ENCODE peak calls at places on chromosomes 16 and 17, in seven cellular contexts. V is SK-N-SH, L is K562, U is HCT116, N is keratinocyte, R is MM.1S, J is neuronal stem cell. H is an unnamed sample.

GRCh38 chr17:69716571-69716970 is 302.1 kb downstream of the MAP2K6 start:
- DNase-seq in J (no peak), U (no peak), L (no peak), V (no peak), R (no peak), N (no peak), H (no peak)

GRCh38 chr16:69820926-69821541 is 58.9 kb downstream of the WWP2 start:
- DNase-seq in U (no peak), R (no peak), V (peak; percentile 73), N (no peak), L (no peak), J (no peak), H (no peak)

GRCh38 chr16:57446530-57447141 is 549 bp downstream of the CIAPIN1 start:
- DNase-seq in L (peak; percentile 33), U (no peak), J (no peak), V (peak; percentile 37), N (peak; percentile 30), R (peak; percentile 28), H (peak; percentile 46)

GRCh38 chr17:62059394-62059793 is 5.7 kb downstream of the MED13 start:
- DNase-seq in L (no peak), J (no peak), R (no peak), N (no peak), U (no peak), V (no peak), H (no peak)

GRCh38 chr16:2842340-2843000 is 12.4 kb downstream of the ZG16B start:
- DNase-seq in U (peak; percentile 98), V (peak; percentile 55), L (peak; percentile 84), N (no peak), J (no peak), R (no peak), H (no peak)

GRCh38 chr17:72665841-72666518 is 426.5 kb downstream of the SLC39A11 start:
- DNase-seq in U (no peak), J (no peak), V (no peak), L (no peak), R (no peak), N (no peak), H (no peak)

GRCh38 chr17:65576939-65577338 is 15.5 kb upstream of the AXIN2 start:
- DNase-seq in U (no peak), V (no peak), N (no peak), R (no peak), L (peak; percentile 38), J (no peak), H (no peak)

GRCh38 chr17:21036361-21036881 is 6.4 kb downstream of the USP22 start:
- DNase-seq in L (no peak), U (no peak), J (no peak), R (no peak), N (no peak), V (no peak), H (no peak)

GRCh38 chr16:49458221-49458620 is 84.6 kb downstream of the C16orf78 start:
- DNase-seq in J (no peak), L (no peak), N (no peak), V (no peak), R (no peak), U (no peak), H (no peak)

GRCh38 chr16:85173077-85173980 is 61.1 kb upstream of the CIBAR2 start:
- DNase-seq in U (peak; percentile 34), J (no peak), N (peak; percentile 75), R (no peak), V (peak; percentile 87), L (peak; percentile 76), H (no peak)

GRCh38 chr17:1965556-1966273 is 59.4 kb downstream of the RTN4RL1 start:
- DNase-seq in R (no peak), L (no peak), V (no peak), U (no peak), J (no peak), N (no peak), H (no peak)

GRCh38 chr17:63928172-63928666 is 3.9 kb downstream of the CD79B start:
- DNase-seq in V (peak; percentile 9), R (no peak), J (no peak), L (no peak), U (no peak), N (no peak), H (no peak)

GRCh38 chr17:78369791-78370381 is 8.6 kb upstream of the PGS1 start:
- DNase-seq in U (no peak), V (peak; percentile 88), R (no peak), N (no peak), L (no peak), J (no peak), H (no peak)
- H3K4me2 ChIP-seq in U (no peak overlapping the region), V (peak overlapping the region; percentile 12), R (no peak overlapping the region), N (no peak overlapping the region), L (no peak overlapping the region), J (no peak overlapping the region), H (no peak overlapping the region)

GRCh38 chr17:43410557-43411368 is 12.0 kb downstream of the ARL4D start:
- DNase-seq in V (no peak), U (no peak), N (no peak), L (no peak), R (no peak), J (no peak), H (no peak)

GRCh38 chr17:43406676-43407645 is 8.2 kb downstream of the ARL4D start:
- DNase-seq in J (no peak), V (no peak), R (no peak), N (no peak), L (no peak), U (no peak), H (no peak)

GRCh38 chr17:43409131-43409530 is 10.3 kb downstream of the ARL4D start:
- DNase-seq in N (no peak), J (no peak), U (no peak), V (no peak), R (no peak), L (no peak), H (no peak)

GRCh38 chr17:43411820-43412529 is 13.2 kb downstream of the ARL4D start:
- DNase-seq in N (no peak), V (no peak), U (no peak), L (no peak), R (no peak), J (no peak), H (no peak)

DNA sequence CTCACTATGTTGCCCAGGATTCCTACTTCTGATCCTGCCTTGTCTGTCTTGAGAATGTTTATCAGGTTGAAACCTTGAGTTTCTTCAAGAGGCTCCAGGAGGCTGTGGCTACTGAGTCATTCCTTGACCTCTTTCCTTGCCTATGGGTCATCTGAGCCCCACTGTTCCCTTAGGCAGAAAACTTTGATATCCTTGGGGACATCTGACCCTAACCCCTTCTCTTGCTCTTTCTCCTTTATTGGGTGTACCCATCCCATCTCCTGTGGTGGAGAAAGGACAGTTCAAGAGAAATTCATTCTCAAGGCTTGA is 12.5 kb downstream of the ARL4D start:
- DNase-seq in V (no peak), U (no peak), L (no peak), J (no peak), R (no peak), N (no peak), H (no peak)
- H3K27ac ChIP-seq in V (no peak overlapping the region), U (no peak overlapping the region), L (no peak overlapping the region), J (no peak overlapping the region), R (no peak overlapping the region), N (no peak overlapping the region), H (no peak overlapping the region)

GRCh38 chr16:53111078-53111776 is 56.4 kb downstream of the CHD9 start:
- DNase-seq in N (no peak), L (no peak), U (no peak), J (no peak), V (no peak), R (no peak), H (no peak)

GRCh38 chr16:53115773-53116172 is 61.0 kb downstream of the CHD9 start:
- DNase-seq in L (no peak), R (no peak), V (no peak), N (no peak), J (no peak), U (no peak), H (no peak)

GRCh38 chr16:53112015-53112414 is 57.2 kb downstream of the CHD9 start:
- DNase-seq in J (no peak), N (no peak), V (no peak), R (no peak), U (no peak), L (no peak), H (no peak)

GRCh38 chr16:53121043-53121442 is 66.3 kb downstream of the CHD9 start:
- DNase-seq in L (no peak), U (no peak), V (no peak), R (no peak), N (no peak), J (no peak), H (no peak)

DNA sequence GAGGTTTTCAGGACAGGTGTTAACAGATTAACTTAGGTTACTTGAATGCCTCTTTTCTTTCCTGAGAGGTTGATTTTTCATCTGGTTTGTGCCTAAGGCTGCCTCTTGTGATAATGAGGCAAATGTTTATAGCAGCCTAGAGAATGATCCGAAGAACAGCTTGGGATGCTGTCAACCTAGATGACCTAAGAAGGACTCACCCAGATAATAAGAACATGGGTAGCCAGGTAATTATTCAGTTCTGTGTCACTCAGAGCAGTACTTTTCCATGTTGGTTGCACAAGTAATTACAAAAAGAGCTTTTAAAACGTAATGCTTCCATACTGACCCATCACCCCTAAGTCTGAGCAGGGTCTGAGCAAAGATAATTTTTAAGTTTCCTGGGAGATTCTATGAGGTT is 60.3 kb downstream of the CHD9 start:
- DNase-seq in R (no peak), U (no peak), L (no peak), N (no peak), V (no peak), J (no peak), H (no peak)
- H2AFZ ChIP-seq in R (no peak overlapping the region), U (no peak overlapping the region), L (no peak overlapping the region), N (no peak overlapping the region), V (no peak overlapping the region), J (no peak overlapping the region), H (no peak overlapping the region)

GRCh38 chr16:74773431-74774222 is 993 bp downstream of the FA2H start:
- DNase-seq in L (no peak), U (no peak), R (no peak), V (no peak), N (no peak), J (no peak), H (no peak)
- H3K4me2 ChIP-seq in L (no peak overlapping the region), U (peak overlapping the region; percentile 82), R (peak overlapping the region; percentile 59), V (peak overlapping the region; percentile 68), N (peak overlapping the region; percentile 82), J (peak overlapping the region; percentile 77), H (peak overlapping the region; percentile 97)

DNA sequence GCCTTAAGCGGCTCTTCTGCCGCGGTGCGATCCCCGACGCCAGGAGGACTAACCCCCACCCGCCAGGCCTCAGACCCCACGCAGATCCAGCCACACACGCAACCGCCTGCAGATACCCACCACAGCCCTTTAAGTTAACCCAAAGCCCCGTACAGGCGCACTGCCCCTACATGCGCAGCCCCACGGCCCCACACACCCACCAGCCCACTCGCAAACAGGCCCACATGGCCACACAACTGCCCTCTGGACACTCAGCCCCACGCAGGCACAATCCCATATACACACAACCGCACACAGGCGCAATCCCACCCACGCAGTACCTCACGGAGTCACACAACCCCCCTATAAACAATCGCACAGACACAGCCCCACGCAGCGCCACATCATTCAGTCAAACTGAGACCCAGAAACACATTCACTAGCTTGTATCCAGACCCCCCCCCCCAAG is 41.7 kb downstream of the RAI1 start:
- DNase-seq in L (no peak), N (no peak), R (no peak), U (no peak), J (no peak), V (peak; percentile 48), H (no peak)
- H3K27ac ChIP-seq in L (no peak overlapping the region), N (no peak overlapping the region), R (no peak overlapping the region), U (no peak overlapping the region), J (no peak overlapping the region), V (peak overlapping the region; percentile 25), H (no peak overlapping the region)